ENCODE peak calls at places on chromosome 22, in nine cellular contexts. W is NCI-H2107; A is stimulated activated CD8-positive, alpha-beta memory T cell treated with anti-CD3 and anti-CD28 coated beads, Interleukin-7, amount 100 ng/mL, for 4 hours; Q is mesenteric fat pad; C is SK-N-SH; P is CD4-positive, CD25-positive, alpha-beta regulatory T cell; E is A549; F is osteocyte; Z is activated effector memory CD4-positive, alpha-beta T cell treated with anti-CD3 and anti-CD28 coated beads, Interleukin-2, amount 50 U/mL, for 16 hours. X is an unnamed sample.

GRCh38 chr22:26766510-26767350 is 109.3 kb downstream of the MIAT start:
- DNase-seq in F (no peak), Q (no peak), W (no peak), Z (no peak), E (no peak), C (no peak), P (no peak), A (no peak), X (no peak)

GRCh38 chr22:26642465-26643367 is 14.7 kb upstream of the MIAT start:
- DNase-seq in A (peak), Z (peak), W (no peak), P (peak), Q (no peak), C (no peak), F (no peak), E (no peak), X (no peak)

GRCh38 chr22:21450858-21451331 is 16.3 kb upstream of the TMEM191C start:
- DNase-seq in P (no peak), Z (peak), C (no peak), A (no peak), Q (peak), E (no peak), W (no peak), F (peak), X (no peak)

GRCh38 chr22:29734429-29734828 is 14.6 kb downstream of the CABP7 start:
- DNase-seq in A (no peak), F (no peak), E (no peak), W (no peak), Q (no peak), P (no peak), Z (no peak), C (no peak), X (no peak)

GRCh38 chr22:19620742-19621371 is 93.4 kb upstream of the SEPTIN5 start:
- DNase-seq in P (no peak), C (no peak), E (no peak), Q (no peak), F (no peak), Z (no peak), A (no peak), W (no peak), X (no peak)

GRCh38 chr22:42799462-42800405 is 57.3 kb downstream of the ARFGAP3 start:
- DNase-seq in A (no peak), F (no peak), Q (peak), C (no peak), Z (no peak), P (no peak), E (no peak), W (no peak), X (no peak)

GRCh38 chr22:45072322-45072903 is 62.6 kb upstream of the PHF21B start:
- DNase-seq in Q (no peak), P (no peak), C (no peak), F (no peak), A (no peak), E (peak), Z (no peak), W (no peak), X (no peak)

GRCh38 chr22:46547883-46548244 is 10.4 kb upstream of the CELSR1 start:
- DNase-seq in A (no peak), E (no peak), F (no peak), W (no peak), C (no peak), Z (no peak), Q (no peak), P (no peak), X (peak)

X was measured in pulmonary artery endothelial cell.